ENCODE peak calls at places on chromosome 22, in five cellular contexts. X is GM12878, T is adrenal gland, P is endothelial cell of umbilical vein, V is heart left ventricle. R is an unnamed sample.

GRCh38 chr22:25843660-25844275 is 101.8 kb downstream of the MYO18B start:
- DNase-seq in T (no peak), V (no peak), P (no peak), X (no peak), R (no peak)

GRCh38 chr22:35334010-35334409 is 34.3 kb downstream of the TOM1 start:
- DNase-seq in P (no peak), T (no peak), X (no peak), V (no peak), R (no peak)

GRCh38 chr22:50521710-50522109 is 3.7 kb downstream of the SCO2 start:
- DNase-seq in P (no peak), X (no peak), T (no peak), V (no peak), R (no peak)

GRCh38 chr22:48346911-48347310 is 1480.8 kb downstream of the BRD1 start:
- DNase-seq in V (no peak), X (no peak), P (no peak), T (no peak), R (no peak)

GRCh38 chr22:50215297-50216049 is 14.7 kb downstream of the SELENOO start:
- DNase-seq in T (no peak), P (no peak), X (no peak), V (no peak), R (no peak)

GRCh38 chr22:36027579-36027959 is 1.1 kb downstream of the RBFOX2 start:
- DNase-seq in P (no peak), T (peak), V (no peak), X (no peak), R (no peak)

GRCh38 chr22:26162961-26163360 is 6.3 kb upstream of the SEZ6L start:
- DNase-seq in X (no peak), T (no peak), V (no peak), P (no peak), R (no peak)

GRCh38 chr22:24803064-24803542 is 2.9 kb upstream of the SGSM1 start:
- DNase-seq in X (no peak), V (peak), P (peak), T (peak), R (no peak)

GRCh38 chr22:48238966-48239365 is 1476.5 kb downstream of the TBC1D22A start:
- DNase-seq in V (no peak), P (no peak), X (no peak), T (no peak), R (no peak)

GRCh38 chr22:22897947-22898346 is 10.3 kb downstream of the IGLL5 start:
- DNase-seq in X (no peak), P (no peak), T (no peak), V (no peak), R (no peak)

GRCh38 chr22:27063381-27063780 is 406.0 kb downstream of the MIAT start:
- DNase-seq in T (no peak), X (no peak), P (no peak), V (no peak), R (no peak)

GRCh38 chr22:47629273-47629711 is 866.8 kb downstream of the TBC1D22A start:
- DNase-seq in P (no peak), X (no peak), T (no peak), V (no peak), R (no peak)

GRCh38 chr22:49767355-49768062 is 60.2 kb downstream of the BRD1 start:
- DNase-seq in T (no peak), P (peak), X (peak), V (no peak), R (no peak)

GRCh38 chr22:44884968-44885805 is 124.6 kb downstream of the PHF21B start:
- DNase-seq in V (no peak), X (no peak), T (peak), P (no peak), R (no peak)

GRCh38 chr22:30921108-30921507 is 47.5 kb downstream of the MORC2 start:
- DNase-seq in X (no peak), T (no peak), V (no peak), P (no peak), R (no peak)

GRCh38 chr22:43312608-43313007 is 30.6 kb downstream of the SCUBE1 start:
- DNase-seq in V (peak), X (no peak), T (no peak), P (no peak), R (no peak)

GRCh38 chr22:24683671-24684070 is 80.7 kb downstream of the GGT1 start:
- DNase-seq in V (no peak), P (no peak), T (no peak), X (no peak), R (no peak)

GRCh38 chr22:44202261-44202789 is 21.6 kb downstream of the PARVG start:
- DNase-seq in V (no peak), P (no peak), T (no peak), X (no peak), R (no peak)

GRCh38 chr22:29704528-29705285 is 15.1 kb upstream of the CABP7 start:
- DNase-seq in P (no peak), T (peak), V (no peak), X (no peak), R (no peak)

GRCh38 chr22:38214248-38215056 is 12.7 kb downstream of the MAFF start:
- DNase-seq in X (no peak), T (peak), V (peak), P (peak), R (no peak)

GRCh38 chr22:30878516-30879365 is 89.8 kb downstream of the MORC2 start:
- DNase-seq in V (peak), T (peak), X (no peak), P (no peak), R (no peak)

GRCh38 chr22:21643533-21644357 is 1.6 kb downstream of the SDF2L1 start:
- DNase-seq in V (no peak), X (no peak), P (no peak), T (no peak), R (no peak)

GRCh38 chr22:23533328-23533762 is 46.7 kb downstream of the IGLL1 start:
- DNase-seq in P (peak), X (no peak), T (peak), V (no peak), R (no peak)

GRCh38 chr22:22810018-22810427 is 77.6 kb upstream of the IGLL5 start:
- DNase-seq in T (peak), P (peak), X (no peak), V (peak), R (no peak)

GRCh38 chr22:42664976-42665831 is 16.0 kb upstream of the CYB5R3 start:
- DNase-seq in X (peak), T (no peak), P (no peak), V (no peak), R (no peak)

GRCh38 chr22:43884600-43885318 is 7.1 kb downstream of the PNPLA5 start:
- DNase-seq in P (peak), V (peak), T (peak), X (peak), R (no peak)

GRCh38 chr22:27259390-27259789 is 542.2 kb downstream of the MN1 start:
- DNase-seq in P (no peak), X (no peak), V (no peak), T (no peak), R (no peak)

GRCh38 chr22:30245985-30246901 is at the start of gene LIF:
- DNase-seq in V (no peak), T (no peak), X (no peak), P (peak), R (no peak)

GRCh38 chr22:50473855-50474671 is 772 bp downstream of the SBF1 start:
- DNase-seq in X (no peak), P (peak), V (peak), T (peak), R (no peak)

GRCh38 chr22:26660961-26661578 is 3.7 kb downstream of the MIAT start:
- DNase-seq in X (no peak), P (no peak), V (no peak), T (no peak), R (no peak)

GRCh38 chr22:31400023-31400397 is 606 bp downstream of the DRG1 start:
- DNase-seq in X (no peak), P (no peak), V (no peak), T (no peak), R (no peak)

GRCh38 chr22:44428941-44429615 is 69.0 kb downstream of the RTL6 start:
- DNase-seq in V (no peak), T (no peak), X (no peak), P (no peak), R (no peak)

GRCh38 chr22:42022162-42022847 is 23.7 kb downstream of the WBP2NL start:
- DNase-seq in V (no peak), X (peak), T (no peak), P (no peak), R (no peak)

GRCh38 chr22:50243704-50244419 is 961 bp downstream of the TUBGCP6 start:
- DNase-seq in P (peak), X (no peak), T (no peak), V (no peak), R (no peak)

GRCh38 chr22:24424001-24424900 is 3.1 kb upstream of the ADORA2A start:
- DNase-seq in P (no peak), X (no peak), T (no peak), V (peak), R (no peak)

GRCh38 chr22:47443836-47444745 is 681.6 kb downstream of the TBC1D22A start:
- DNase-seq in X (no peak), P (no peak), V (no peak), T (no peak), R (no peak)

GRCh38 chr22:47835726-47836125 is 1073.3 kb downstream of the TBC1D22A start:
- DNase-seq in V (no peak), T (no peak), P (no peak), X (no peak), R (no peak)

GRCh38 chr22:42412744-42413220 is 19.4 kb downstream of the NFAM1 start:
- DNase-seq in T (no peak), P (no peak), V (no peak), X (no peak), R (no peak)

GRCh38 chr22:49295465-49295743 is 532.3 kb downstream of the BRD1 start:
- DNase-seq in P (no peak), X (no peak), T (no peak), V (no peak), R (no peak)

GRCh38 chr22:19959587-19960490 is 18.2 kb upstream of the TXNRD2 start:
- DNase-seq in V (peak), T (no peak), X (no peak), P (no peak), R (no peak)
- H3K4me3 ChIP-seq in V (peak), T (no peak), X (no peak), P (no peak), R (peak)

GRCh38 chr22:46033256-46034200 is 56.6 kb upstream of the WNT7B start:
- DNase-seq in T (peak), X (no peak), V (no peak), P (peak), R (no peak)

GRCh38 chr22:46038174-46038487 is 61.2 kb upstream of the WNT7B start:
- DNase-seq in P (no peak), V (no peak), T (no peak), X (no peak), R (no peak)

GRCh38 chr22:46036558-46037408 is 59.8 kb upstream of the WNT7B start:
- DNase-seq in X (no peak), P (peak), T (peak), V (no peak), R (no peak)

GRCh38 chr22:46035742-46036557 is 59.0 kb upstream of the WNT7B start:
- DNase-seq in X (peak), T (peak), V (peak), P (peak), R (peak)

DNA sequence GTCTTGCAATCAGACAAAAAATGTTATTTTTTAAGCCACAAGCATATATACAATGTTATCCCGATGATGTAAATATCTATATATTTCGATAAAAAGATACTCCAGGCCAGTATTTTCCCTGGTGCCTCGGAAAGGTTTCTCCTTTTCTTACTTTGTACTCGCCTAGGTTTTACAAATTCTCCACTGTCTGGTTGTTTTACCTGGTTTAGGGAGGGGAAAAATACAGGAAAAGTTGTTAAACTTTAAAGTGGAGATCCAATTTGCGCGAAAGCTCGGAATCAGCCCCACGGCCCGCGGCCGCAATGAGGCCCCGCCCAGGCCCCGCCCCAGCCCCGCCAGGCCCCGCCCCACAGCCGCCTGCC is 58.4 kb upstream of the WNT7B start:
- DNase-seq in P (no peak), V (no peak), X (no peak), T (no peak), R (no peak)
- TF ChIP-seq POLR2A in P (no peak), V (no peak), X (no peak), T (no peak), R (no peak)

GRCh38 chr22:39458443-39459083 is 1.8 kb downstream of the MGAT3 start:
- DNase-seq in X (no peak), V (no peak), P (no peak), T (no peak), R (no peak)

GRCh38 chr22:39462443-39463147 is 5.8 kb downstream of the MGAT3 start:
- DNase-seq in X (peak), T (no peak), V (peak), P (no peak), R (no peak)

GRCh38 chr22:39457546-39458442 is 982 bp downstream of the MGAT3 start:
- DNase-seq in P (no peak), X (no peak), T (no peak), V (peak), R (no peak)

GRCh38 chr22:39457047-39457545 is 284 bp downstream of the MGAT3 start:
- DNase-seq in T (no peak), V (no peak), X (no peak), P (no peak), R (no peak)

GRCh38 chr22:39459681-39460080 is 2.9 kb downstream of the MGAT3 start:
- DNase-seq in V (no peak), T (no peak), X (no peak), P (no peak), R (no peak)
- H3K27ac ChIP-seq in V (no peak), T (no peak), X (no peak), P (no peak), R (no peak)

GRCh38 chr22:37197451-37198289 is 9.6 kb upstream of the C1QTNF6 start:
- DNase-seq in X (no peak), P (peak), V (peak), T (peak), R (no peak)
- H3K4me3 ChIP-seq in X (peak), P (no peak), V (peak), T (no peak), R (no peak)

GRCh38 chr22:40043793-40044101 is 49.0 kb downstream of the FAM83F start:
- DNase-seq in T (no peak), V (no peak), P (no peak), X (no peak), R (no peak)
- TF ChIP-seq POLR2A in T (peak), V (no peak), P (no peak), X (no peak), R (no peak)

GRCh38 chr22:16960884-16961249 is 47.2 kb downstream of the GAB4 start:
- DNase-seq in V (no peak), T (no peak), P (no peak), X (no peak), R (no peak)
- H3K27ac ChIP-seq in V (no peak), T (no peak), P (no peak), X (no peak), R (no peak)

R was measured in esophagus squamous epithelium.